ENCODE peak calls at places on chromosomes 11 and 22, in six cellular contexts. V is GM18507; Y is non-pigmented ciliary epithelial cell; T is stimulated activated CD4-positive, alpha-beta T cell treated with anti-CD3 and anti-CD28 coated beads, Interleukin-4, amount 100 ng/mL, for 4 hours; X is activated CD4-positive, alpha-beta T cell treated with anti-CD3 and anti-CD28 coated beads for 24 hours; H is astrocyte of the hippocampus. W is an unnamed sample.

GRCh38 chr22:30041881-30042280 is 38.4 kb upstream of the HORMAD2 start:
- DNase-seq in V (no peak), Y (no peak), T (no peak), X (no peak), H (no peak), W (no peak)

GRCh38 chr11:12706531-12707499 is 32.6 kb downstream of the TEAD1 start:
- DNase-seq in V (no peak), Y (no peak), T (no peak), X (no peak), H (no peak), W (no peak)

GRCh38 chr11:73142128-73142377 is at the start of gene FCHSD2:
- DNase-seq in V (no peak), Y (no peak), T (no peak), X (no peak), H (no peak), W (no peak)

GRCh38 chr11:104967493-104968364 is 645 bp downstream of the CASP4 start:
- DNase-seq in V (no peak), Y (no peak), T (no peak), X (no peak), H (no peak), W (no peak)

GRCh38 chr11:64355078-64355940 is 3.7 kb upstream of the RPS6KA4 start:
- DNase-seq in V (no peak), Y (no peak), T (peak; percentile 36), X (no peak), H (peak; percentile 93), W (peak; percentile 76)

GRCh38 chr11:12086271-12087074 is 23.9 kb upstream of the MICAL2 start:
- DNase-seq in V (no peak), Y (peak; percentile 96), T (no peak), X (no peak), H (peak; percentile 91), W (no peak)

GRCh38 chr11:125062196-125062930 is 742 bp upstream of the SLC37A2 start:
- DNase-seq in V (no peak), Y (no peak), T (no peak), X (no peak), H (peak; percentile 10), W (no peak)

GRCh38 chr22:26239561-26239960 is 70.3 kb downstream of the SEZ6L start:
- DNase-seq in V (no peak), Y (no peak), T (no peak), X (no peak), H (peak; percentile 15), W (no peak)

GRCh38 chr11:97015327-97015726 is 625.5 kb downstream of the JRKL start:
- DNase-seq in V (no peak), Y (no peak), T (no peak), X (no peak), H (no peak), W (no peak)

GRCh38 chr11:705646-706438 is at the start of gene EPS8L2:
- DNase-seq in V (no peak), Y (no peak), T (no peak), X (no peak), H (peak; percentile 48), W (no peak)

GRCh38 chr11:20248345-20248744 is 88.1 kb upstream of the DBX1 start:
- DNase-seq in V (no peak), Y (no peak), T (no peak), X (no peak), H (no peak), W (no peak)

GRCh38 chr22:45469573-45470383 is 32.9 kb upstream of the FBLN1 start:
- DNase-seq in V (no peak), Y (no peak), T (no peak), X (no peak), H (peak; percentile 62), W (peak; percentile 4)

GRCh38 chr11:8886332-8886731 is 24.7 kb upstream of the AKIP1 start:
- DNase-seq in V (no peak), Y (no peak), T (no peak), X (no peak), H (no peak), W (no peak)

GRCh38 chr11:126628790-126629621 is 273.5 kb downstream of the ST3GAL4 start:
- DNase-seq in V (no peak), Y (no peak), T (no peak), X (no peak), H (no peak), W (peak; percentile 69)

GRCh38 chr11:71339178-71339881 is 87.0 kb upstream of the SHANK2 start:
- DNase-seq in V (no peak), Y (no peak), T (no peak), X (no peak), H (no peak), W (no peak)

GRCh38 chr11:2708757-2709281 is 9.0 kb upstream of the KCNQ1OT1 start:
- DNase-seq in V (no peak), Y (no peak), T (no peak), X (no peak), H (no peak), W (no peak)

GRCh38 chr11:125431009-125431408 is 65.1 kb downstream of the FEZ1 start:
- DNase-seq in V (no peak), Y (no peak), T (no peak), X (no peak), H (no peak), W (no peak)

GRCh38 chr11:15493921-15494630 is 379.4 kb downstream of the INSC start:
- DNase-seq in V (no peak), Y (no peak), T (no peak), X (no peak), H (peak; percentile 41), W (no peak)

GRCh38 chr11:20670932-20671403 is 1.6 kb downstream of the NELL1 start:
- DNase-seq in V (no peak), Y (no peak), T (no peak), X (no peak), H (no peak), W (no peak)

GRCh38 chr11:1628506-1629325 is 859 bp upstream of the KRTAP5-5 start:
- DNase-seq in V (peak; percentile 53), Y (no peak), T (peak; percentile 60), X (peak; percentile 58), H (peak; percentile 70), W (peak; percentile 45)

GRCh38 chr11:128579790-128580504 is 7.4 kb downstream of the ETS1 start:
- DNase-seq in V (no peak), Y (no peak), T (no peak), X (no peak), H (no peak), W (no peak)

GRCh38 chr11:126172596-126173038 is 38.8 kb downstream of the RPUSD4 start:
- DNase-seq in V (no peak), Y (no peak), T (no peak), X (no peak), H (no peak), W (no peak)

GRCh38 chr11:131910491-131911387 is 540.3 kb downstream of the NTM start:
- DNase-seq in V (no peak), Y (no peak), T (no peak), X (no peak), H (peak; percentile 76), W (peak; percentile 42)

GRCh38 chr11:68044145-68044813 is 5.5 kb downstream of the TCIRG1 start:
- DNase-seq in V (no peak), Y (no peak), T (no peak), X (no peak), H (no peak), W (no peak)

W was measured in midbrain.